ENCODE peak calls at places on chromosomes 11 and 22, in four cellular contexts. J is aorta, V is tibial nerve, R is Caco-2. E is an unnamed sample.

GRCh38 chr22:38795569-38795968 is 1.6 kb upstream of the DNAL4 start:
- DNase-seq in J (no peak), V (no peak), R (no peak), E (no peak)

GRCh38 chr11:1392111-1392510 is 2.4 kb downstream of the BRSK2 start:
- DNase-seq in J (no peak), V (no peak), R (no peak), E (no peak)

GRCh38 chr11:20501252-20501651 is 98.2 kb upstream of the SLC6A5 start:
- DNase-seq in J (no peak), V (no peak), R (no peak), E (no peak)

GRCh38 chr11:63592975-63593395 is 21.2 kb downstream of the PLAAT3 start:
- DNase-seq in J (no peak), V (no peak), R (no peak), E (no peak)

GRCh38 chr11:2298795-2299747 is 2.6 kb downstream of the C11orf21 start:
- DNase-seq in J (peak; percentile 72), V (no peak), R (peak; percentile 89), E (no peak)

GRCh38 chr11:6333112-6333511 is 12.8 kb upstream of the CAVIN3 start:
- DNase-seq in J (no peak), V (no peak), R (no peak), E (no peak)

GRCh38 chr11:20881328-20882079 is 212.1 kb downstream of the NELL1 start:
- DNase-seq in J (no peak), V (no peak), R (no peak), E (no peak)

GRCh38 chr22:25689631-25690030 is 52.4 kb upstream of the MYO18B start:
- DNase-seq in J (no peak), V (no peak), R (no peak), E (no peak)

GRCh38 chr11:93766504-93766903 is 17.6 kb upstream of the MED17 start:
- DNase-seq in J (no peak), V (no peak), R (no peak), E (no peak)

GRCh38 chr22:27662359-27663030 is 139.1 kb downstream of the MN1 start:
- DNase-seq in J (peak; percentile 78), V (no peak), R (no peak), E (no peak)

GRCh38 chr22:49014227-49015201 is 813.2 kb downstream of the BRD1 start:
- DNase-seq in J (peak; percentile 61), V (peak; percentile 8), R (no peak), E (no peak)

GRCh38 chr11:3225159-3225758 is 6.6 kb upstream of the MRGPRG start:
- DNase-seq in J (peak; percentile 72), V (no peak), R (no peak), E (no peak)

GRCh38 chr11:34012734-34013133 is 38.8 kb upstream of the CAPRIN1 start:
- DNase-seq in J (no peak), V (no peak), R (no peak), E (no peak)

GRCh38 chr11:131763193-131763890 is 392.9 kb downstream of the NTM start:
- DNase-seq in J (no peak), V (no peak), R (no peak), E (no peak)

GRCh38 chr11:19511066-19511412 is 201.6 kb upstream of the NAV2 start:
- DNase-seq in J (no peak), V (no peak), R (no peak), E (no peak)

GRCh38 chr11:128902515-128903066 is 11.4 kb downstream of the KCNJ5 start:
- DNase-seq in J (no peak), V (no peak), R (no peak), E (no peak)

GRCh38 chr22:39252461-39253391 is 7.9 kb upstream of the PDGFB start:
- DNase-seq in J (no peak), V (no peak), R (no peak), E (no peak)

GRCh38 chr11:130211144-130211543 is 51.6 kb downstream of the ST14 start:
- DNase-seq in J (peak; percentile 17), V (no peak), R (peak; percentile 21), E (no peak)

GRCh38 chr22:37806409-37807338 is 1.1 kb upstream of the GCAT start:
- DNase-seq in J (no peak), V (no peak), R (no peak), E (no peak)

GRCh38 chr11:1074244-1075221 is at the start of gene MUC2:
- DNase-seq in J (peak; percentile 66), V (peak; percentile 9), R (peak; percentile 43), E (no peak)

GRCh38 chr11:64334764-64335741 is 5.0 kb upstream of the CCDC88B start:
- DNase-seq in J (no peak), V (no peak), R (peak; percentile 97), E (no peak)

GRCh38 chr11:27497284-27497866 is 9.2 kb downstream of the LIN7C start:
- DNase-seq in J (no peak), V (no peak), R (no peak), E (no peak)

GRCh38 chr11:131495417-131495816 is 125.0 kb downstream of the NTM start:
- DNase-seq in J (no peak), V (peak; percentile 22), R (no peak), E (no peak)

GRCh38 chr22:22882033-22882717 is 5.4 kb upstream of the IGLL5 start:
- DNase-seq in J (no peak), V (no peak), R (no peak), E (no peak)

GRCh38 chr11:128757235-128757711 is 63.4 kb downstream of the FLI1 start:
- DNase-seq in J (no peak), V (no peak), R (no peak), E (peak; percentile 49)

GRCh38 chr11:2882681-2883110 is 2.9 kb downstream of the CDKN1C start:
- DNase-seq in J (no peak), V (no peak), R (no peak), E (no peak)

GRCh38 chr11:12413141-12414055 is 36.0 kb downstream of the PARVA start:
- DNase-seq in J (no peak), V (no peak), R (no peak), E (no peak)

DNA sequence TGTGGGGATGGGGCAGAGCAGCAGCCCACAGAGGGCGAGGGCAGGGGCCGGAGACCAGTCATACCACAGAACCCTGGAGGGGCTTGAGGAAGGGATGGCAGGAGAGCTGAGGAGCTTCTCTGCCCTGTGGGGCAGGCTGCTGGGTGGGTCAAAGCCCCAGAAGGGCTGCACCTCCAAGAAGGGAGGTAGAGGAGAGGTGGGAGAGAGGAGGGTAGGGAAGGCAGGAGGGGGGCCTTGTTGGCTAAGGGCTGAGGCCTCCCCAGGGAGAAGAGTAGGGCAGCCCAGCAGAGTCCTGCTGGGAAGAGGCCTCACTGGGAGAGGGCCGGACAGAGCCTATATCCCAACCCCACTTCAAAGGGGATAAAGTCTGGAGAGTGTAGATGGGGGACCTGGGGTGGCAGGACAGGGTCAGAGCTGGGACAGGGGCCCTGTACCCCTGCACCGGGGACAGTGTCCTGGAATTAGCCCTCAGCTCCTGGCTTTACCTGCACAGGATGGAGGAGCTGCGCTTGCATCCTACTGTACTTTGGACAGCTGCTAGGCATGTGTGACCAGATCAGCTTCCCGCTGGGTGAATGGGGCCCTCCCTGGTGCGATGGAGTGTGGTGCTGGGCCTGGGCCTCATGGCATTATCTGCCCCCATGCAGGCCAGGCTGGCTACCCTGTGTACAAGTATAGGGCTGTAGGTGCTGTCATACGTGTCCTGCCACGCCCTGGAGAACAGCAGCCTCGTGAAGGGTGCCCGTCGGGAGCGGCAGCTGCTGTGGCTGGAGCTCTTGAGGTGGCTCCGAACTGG is 7.3 kb downstream of the DGCR6L start:
- DNase-seq in J (peak; percentile 52), V (no peak), R (no peak), E (no peak)
- H3K4me1 ChIP-seq in J (no peaks in the 10 kb centered on the region), V (no peaks in the 10 kb centered on the region), R (no peaks in the 10 kb centered on the region), E (peaks cover 6% of the 10 kb centered on the region)

DNA sequence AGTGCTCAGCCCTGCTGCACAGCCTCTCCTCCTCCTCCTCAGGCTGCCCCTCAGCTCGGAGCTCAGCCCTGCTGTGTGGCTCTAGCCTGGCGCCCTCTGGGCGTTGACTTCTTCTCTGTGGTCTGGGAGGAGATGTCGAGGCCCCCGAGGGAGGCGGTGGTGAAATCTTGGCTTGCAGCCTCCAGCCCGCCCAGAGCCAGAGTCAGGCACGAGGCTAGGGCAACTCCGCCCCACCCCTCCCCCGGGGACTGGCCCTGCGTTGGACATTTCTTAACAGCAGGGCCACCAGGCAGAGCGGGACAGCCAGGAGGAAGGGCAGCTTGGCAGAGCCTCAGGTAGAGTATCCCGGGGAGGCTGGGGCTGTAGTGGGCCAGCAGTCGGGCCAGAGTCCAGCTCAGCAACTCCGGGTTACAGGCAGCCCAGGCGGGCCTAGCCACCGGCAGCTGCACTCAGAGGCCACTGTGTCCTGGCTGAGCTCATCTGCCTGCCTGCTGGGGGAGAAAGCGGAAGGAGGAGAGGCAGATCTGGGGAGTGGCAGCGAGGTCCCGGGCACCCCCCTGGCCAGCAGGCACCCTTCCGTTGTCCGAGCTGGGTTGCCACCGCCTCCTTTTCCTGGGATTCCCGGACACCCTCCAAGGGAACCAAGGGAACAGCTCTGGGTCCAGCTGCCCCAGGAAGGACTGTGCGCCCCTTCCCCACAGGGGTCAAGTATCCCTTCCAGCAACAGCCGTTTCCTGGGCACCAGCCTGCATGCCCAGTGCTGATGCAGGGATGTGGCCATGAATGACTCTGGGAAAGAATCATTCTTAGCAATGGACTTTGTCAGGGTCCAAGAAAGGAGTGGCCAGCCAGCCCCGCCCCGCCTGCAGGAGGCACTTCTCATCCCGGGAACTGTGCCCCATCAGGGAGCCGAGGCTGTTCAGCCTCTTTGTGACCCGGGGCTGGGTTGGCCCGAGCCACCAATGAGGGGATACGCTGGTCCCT is at the start of gene ALDH3B1:
- DNase-seq in J (peak; percentile 97), V (peak; percentile 97), R (peak; percentile 94), E (no peak)
- H3K4me1 ChIP-seq in J (no peaks in the 10 kb centered on the region), V (no peaks in the 10 kb centered on the region), R (peaks cover 54% of the 10 kb centered on the region), E (no peaks in the 10 kb centered on the region)

GRCh38 chr11:126385991-126386728 is 30.7 kb downstream of the ST3GAL4 start:
- DNase-seq in J (peak; percentile 31), V (no peak), R (no peak), E (no peak)

GRCh38 chr11:126383301-126384052 is 28.0 kb downstream of the ST3GAL4 start:
- DNase-seq in J (peak; percentile 66), V (peak; percentile 11), R (no peak), E (no peak)

GRCh38 chr11:126387856-126388255 is 32.4 kb downstream of the ST3GAL4 start:
- DNase-seq in J (no peak), V (no peak), R (no peak), E (no peak)

GRCh38 chr11:126384053-126384335 is 28.5 kb downstream of the ST3GAL4 start:
- DNase-seq in J (peak; percentile 40), V (no peak), R (no peak), E (no peak)

GRCh38 chr11:126384449-126385070 is 29.1 kb downstream of the ST3GAL4 start:
- DNase-seq in J (peak; percentile 37), V (peak; percentile 5), R (no peak), E (no peak)
- H3K4me1 ChIP-seq in J (no peaks in the 10 kb centered on the region), V (no peaks in the 10 kb centered on the region), R (peaks cover 12% of the 10 kb centered on the region), E (no peaks in the 10 kb centered on the region)

DNA sequence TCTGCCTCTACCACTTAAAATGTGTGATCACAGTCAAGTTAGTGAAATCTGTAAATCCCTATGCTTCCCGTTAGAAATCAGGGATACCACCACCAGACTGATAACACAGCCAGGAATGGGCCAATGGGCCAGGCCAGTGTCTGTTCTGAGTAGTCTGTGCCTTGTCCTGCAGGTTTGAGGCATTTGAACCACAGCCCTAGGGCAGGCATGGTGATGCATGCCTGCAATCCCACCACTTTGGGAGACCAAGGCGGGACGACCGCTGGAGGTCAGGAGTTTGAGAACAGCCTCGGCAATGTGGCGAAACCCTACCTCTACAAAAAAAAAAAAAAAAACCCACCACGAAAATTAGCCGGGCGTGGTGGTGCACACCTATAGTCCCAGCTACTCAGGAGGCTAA is 12.1 kb upstream of the AHNAK start:
- DNase-seq in J (no peak), V (no peak), R (no peak), E (no peak)
- H3K4me1 ChIP-seq in J (peaks cover 2% of the 10 kb centered on the region), V (peaks cover 12% of the 10 kb centered on the region), R (peaks cover 87% of the 10 kb centered on the region), E (peaks cover 69% of the 10 kb centered on the region)

GRCh38 chr11:110919241-110919893 is 207.1 kb upstream of the ARHGAP20 start:
- DNase-seq in J (no peak), V (no peak), R (no peak), E (no peak)
- H3K4me1 ChIP-seq in J (no peaks in the 10 kb centered on the region), V (no peaks in the 10 kb centered on the region), R (no peaks in the 10 kb centered on the region), E (no peaks in the 10 kb centered on the region)

E was measured in effector memory CD4-positive, alpha-beta T cell.